ENCODE peak calls at places on chromosomes 11 and 22, in four cellular contexts. N, B, K and P are unnamed samples.

GRCh38 chr11:131662310-131662709 is 291.9 kb downstream of the NTM start:
- DNase-seq in K (no peak), N (no peak), B (no peak), P (no peak)

GRCh38 chr11:6418199-6418957 is 516 bp downstream of the APBB1 start:
- DNase-seq in K (peak; percentile 44), B (no peak), N (peak; percentile 20), P (no peak)

GRCh38 chr11:21615871-21616270 is 577.0 kb upstream of the ANO5 start:
- DNase-seq in K (no peak), B (no peak), N (no peak), P (no peak)

GRCh38 chr11:27718346-27718852 is 18.1 kb upstream of the BDNF start:
- DNase-seq in N (peak; percentile 24), B (peak; percentile 93), K (peak; percentile 93), P (peak; percentile 61)

GRCh38 chr22:35299217-35299716 is 427 bp upstream of the TOM1 start:
- DNase-seq in K (peak; percentile 46), N (no peak), B (peak; percentile 20), P (peak; percentile 28)

GRCh38 chr11:82867495-82868082 is 32.6 kb downstream of the PRCP start:
- DNase-seq in K (peak; percentile 65), N (peak; percentile 88), B (peak; percentile 87), P (peak; percentile 81)

GRCh38 chr11:2451916-2452694 is 7.3 kb downstream of the KCNQ1 start:
- DNase-seq in N (no peak), K (no peak), B (no peak), P (peak; percentile 23)

GRCh38 chr11:10809373-10810199 is 860 bp upstream of the EIF4G2 start:
- DNase-seq in B (peak; percentile 67), N (peak; percentile 55), K (peak; percentile 70), P (peak; percentile 81)

GRCh38 chr11:12165237-12165875 is 55.0 kb downstream of the MICAL2 start:
- DNase-seq in N (no peak), K (no peak), B (no peak), P (no peak)

GRCh38 chr22:20463324-20464095 is 25.9 kb upstream of the SCARF2 start:
- DNase-seq in K (no peak), B (no peak), N (no peak), P (no peak)

GRCh38 chr11:74650498-74650897 is 58.1 kb downstream of the POLD3 start:
- DNase-seq in B (peak; percentile 99), N (no peak), K (peak; percentile 67), P (peak; percentile 96)

GRCh38 chr11:2815762-2816496 is 69.6 kb downstream of the CDKN1C start:
- DNase-seq in K (no peak), N (no peak), B (no peak), P (no peak)

GRCh38 chr11:63890368-63890767 is 26.6 kb downstream of the RCOR2 start:
- DNase-seq in B (no peak), N (no peak), K (no peak), P (no peak)

GRCh38 chr22:47449508-47450270 is 687.2 kb downstream of the TBC1D22A start:
- DNase-seq in N (no peak), B (no peak), K (no peak), P (no peak)

GRCh38 chr11:66347425-66348276 is at the start of gene B4GAT1:
- DNase-seq in K (peak; percentile 92), B (peak; percentile 95), N (peak; percentile 79), P (peak; percentile 92)

GRCh38 chr11:44312876-44313275 is 2.9 kb upstream of the ALX4 start:
- DNase-seq in K (no peak), N (no peak), B (no peak), P (no peak)

GRCh38 chr22:20205964-20206708 is 55.3 kb upstream of the CCDC188 start:
- DNase-seq in B (peak; percentile 80), K (peak; percentile 83), N (no peak), P (peak; percentile 64)

GRCh38 chr11:67024410-67024809 is 1.5 kb downstream of the SYT12 start:
- DNase-seq in K (no peak), N (no peak), B (no peak), P (no peak)

GRCh38 chr11:29063630-29064361 is 953.0 kb downstream of the KCNA4 start:
- DNase-seq in K (no peak), N (no peak), B (peak; percentile 22), P (no peak)

GRCh38 chr11:67351275-67352005 is 1.9 kb downstream of the POLD4 start:
- DNase-seq in B (peak; percentile 81), N (no peak), K (peak; percentile 86), P (peak; percentile 79)